ENCODE peak calls at places on chromosomes 6 and 20, in nine cellular contexts. One of them, this sample, is unnamed.

GRCh38 chr6:124858564-124858963 is 103.7 kb upstream of the RNF217 start:
- DNase-seq in thoracic aorta: no peak
- DNase-seq in GM10248: no peak
- DNase-seq in lower leg skin: no peak
- DNase-seq in brain microvascular endothelial cell: no peak
- DNase-seq in HFF-Myc: no peak
- DNase-seq in HepG2: no peak
- DNase-seq in osteocyte: no peak
- DNase-seq in GM13976: no peak
- DNase-seq in this sample: no peak

GRCh38 chr6:43394982-43395381 is 25.5 kb upstream of the ZNF318 start:
- DNase-seq in HFF-Myc: no peak
- DNase-seq in GM13976: no peak
- DNase-seq in lower leg skin: no peak
- DNase-seq in HepG2: no peak
- DNase-seq in GM10248: no peak
- DNase-seq in thoracic aorta: no peak
- DNase-seq in osteocyte: no peak
- DNase-seq in brain microvascular endothelial cell: no peak
- DNase-seq in this sample: no peak

GRCh38 chr6:95959291-95959690 is 56.5 kb upstream of the FUT9 start:
- DNase-seq in lower leg skin: no peak
- DNase-seq in HepG2: no peak
- DNase-seq in HFF-Myc: no peak
- DNase-seq in brain microvascular endothelial cell: no peak
- DNase-seq in osteocyte: no peak
- DNase-seq in thoracic aorta: no peak
- DNase-seq in GM10248: no peak
- DNase-seq in GM13976: no peak
- DNase-seq in this sample: no peak

GRCh38 chr6:1394591-1395463 is 5.5 kb downstream of the FOXF2 start:
- DNase-seq in brain microvascular endothelial cell: no peak
- DNase-seq in HFF-Myc: no peak
- DNase-seq in GM13976: no peak
- DNase-seq in GM10248: no peak
- DNase-seq in lower leg skin: no peak
- DNase-seq in osteocyte: no peak
- DNase-seq in HepG2: no peak
- DNase-seq in thoracic aorta: no peak
- DNase-seq in this sample: no peak

GRCh38 chr6:16982827-16983226 is 119.0 kb upstream of the STMND1 start:
- DNase-seq in GM10248: peak; percentile 9
- DNase-seq in HFF-Myc: no peak
- DNase-seq in lower leg skin: no peak
- DNase-seq in thoracic aorta: no peak
- DNase-seq in HepG2: no peak
- DNase-seq in GM13976: no peak
- DNase-seq in osteocyte: no peak
- DNase-seq in brain microvascular endothelial cell: peak; percentile 52
- DNase-seq in this sample: no peak

GRCh38 chr6:155129744-155130143 is 134.1 kb upstream of the CLDN20 start:
- DNase-seq in lower leg skin: no peak
- DNase-seq in GM13976: no peak
- DNase-seq in brain microvascular endothelial cell: no peak
- DNase-seq in thoracic aorta: no peak
- DNase-seq in HFF-Myc: no peak
- DNase-seq in HepG2: no peak
- DNase-seq in GM10248: no peak
- DNase-seq in osteocyte: no peak
- DNase-seq in this sample: no peak

GRCh38 chr6:135535989-135536414 is 38.5 kb upstream of the AHI1 start:
- DNase-seq in thoracic aorta: no peak
- DNase-seq in brain microvascular endothelial cell: peak; percentile 76
- DNase-seq in GM10248: peak; percentile 37
- DNase-seq in GM13976: peak; percentile 24
- DNase-seq in HepG2: peak; percentile 40
- DNase-seq in HFF-Myc: peak; percentile 33
- DNase-seq in lower leg skin: no peak
- DNase-seq in osteocyte: no peak
- DNase-seq in this sample: no peak

GRCh38 chr6:45699663-45700062 is 316.0 kb downstream of the CLIC5 start:
- DNase-seq in thoracic aorta: no peak
- DNase-seq in GM10248: no peak
- DNase-seq in HepG2: no peak
- DNase-seq in lower leg skin: no peak
- DNase-seq in osteocyte: no peak
- DNase-seq in GM13976: no peak
- DNase-seq in brain microvascular endothelial cell: no peak
- DNase-seq in HFF-Myc: no peak
- DNase-seq in this sample: no peak

GRCh38 chr6:22888147-22888831 is 318.9 kb downstream of the HDGFL1 start:
- DNase-seq in GM10248: no peak
- DNase-seq in HepG2: no peak
- DNase-seq in GM13976: no peak
- DNase-seq in HFF-Myc: no peak
- DNase-seq in thoracic aorta: no peak
- DNase-seq in osteocyte: no peak
- DNase-seq in brain microvascular endothelial cell: no peak
- DNase-seq in lower leg skin: no peak
- DNase-seq in this sample: no peak

GRCh38 chr6:36735110-36735971 is 37.7 kb downstream of the RAB44 start:
- DNase-seq in GM13976: peak; percentile 63
- DNase-seq in HFF-Myc: peak; percentile 33
- DNase-seq in HepG2: no peak
- DNase-seq in osteocyte: no peak
- DNase-seq in thoracic aorta: peak; percentile 77
- DNase-seq in GM10248: no peak
- DNase-seq in lower leg skin: peak; percentile 75
- DNase-seq in brain microvascular endothelial cell: peak; percentile 53
- DNase-seq in this sample: no peak

GRCh38 chr6:111265842-111266241 is 178.5 kb downstream of the SLC16A10 start:
- DNase-seq in HFF-Myc: no peak
- DNase-seq in GM13976: no peak
- DNase-seq in osteocyte: no peak
- DNase-seq in thoracic aorta: no peak
- DNase-seq in HepG2: no peak
- DNase-seq in lower leg skin: no peak
- DNase-seq in GM10248: no peak
- DNase-seq in brain microvascular endothelial cell: peak; percentile 60
- DNase-seq in this sample: no peak

GRCh38 chr20:50645253-50646068 is 45.9 kb downstream of the RIPOR3 start:
- DNase-seq in thoracic aorta: no peak
- DNase-seq in brain microvascular endothelial cell: peak; percentile 95
- DNase-seq in GM13976: no peak
- DNase-seq in osteocyte: peak; percentile 93
- DNase-seq in HepG2: peak; percentile 100
- DNase-seq in lower leg skin: peak; percentile 68
- DNase-seq in HFF-Myc: peak; percentile 95
- DNase-seq in GM10248: no peak
- DNase-seq in this sample: peak; percentile 50

GRCh38 chr20:37519508-37520416 is 1.3 kb upstream of the NNAT start:
- DNase-seq in brain microvascular endothelial cell: peak; percentile 31
- DNase-seq in lower leg skin: no peak
- DNase-seq in GM13976: peak; percentile 33
- DNase-seq in HepG2: peak; percentile 70
- DNase-seq in thoracic aorta: no peak
- DNase-seq in HFF-Myc: no peak
- DNase-seq in GM10248: no peak
- DNase-seq in osteocyte: no peak
- DNase-seq in this sample: no peak

GRCh38 chr6:48111143-48111506 is at the start of gene PTCHD4:
- DNase-seq in HFF-Myc: peak; percentile 58
- DNase-seq in thoracic aorta: no peak
- DNase-seq in GM10248: no peak
- DNase-seq in lower leg skin: no peak
- DNase-seq in brain microvascular endothelial cell: peak; percentile 32
- DNase-seq in osteocyte: no peak
- DNase-seq in GM13976: no peak
- DNase-seq in HepG2: peak; percentile 86
- DNase-seq in this sample: no peak
- TF ChIP-seq CTCF in HFF-Myc: no peak
- TF ChIP-seq CTCF in thoracic aorta: no peak
- TF ChIP-seq CTCF in GM10248: no peak
- TF ChIP-seq CTCF in lower leg skin: no peak
- TF ChIP-seq CTCF in brain microvascular endothelial cell: no peak
- TF ChIP-seq CTCF in osteocyte: no peak
- TF ChIP-seq CTCF in GM13976: no peak
- TF ChIP-seq CTCF in HepG2: peak; percentile 21
- TF ChIP-seq CTCF in this sample: no peak

GRCh38 chr6:83514877-83515466 is 2.6 kb downstream of the PRSS35 start:
- DNase-seq in thoracic aorta: no peak
- DNase-seq in GM10248: peak; percentile 48
- DNase-seq in lower leg skin: peak; percentile 19
- DNase-seq in HepG2: peak; percentile 29
- DNase-seq in HFF-Myc: peak; percentile 41
- DNase-seq in brain microvascular endothelial cell: peak; percentile 59
- DNase-seq in GM13976: peak; percentile 59
- DNase-seq in osteocyte: no peak
- DNase-seq in this sample: peak; percentile 14

GRCh38 chr6:83517500-83517899 is 5.2 kb downstream of the PRSS35 start:
- DNase-seq in GM13976: no peak
- DNase-seq in HepG2: no peak
- DNase-seq in HFF-Myc: no peak
- DNase-seq in osteocyte: no peak
- DNase-seq in lower leg skin: no peak
- DNase-seq in brain microvascular endothelial cell: no peak
- DNase-seq in GM10248: no peak
- DNase-seq in thoracic aorta: no peak
- DNase-seq in this sample: no peak

DNA sequence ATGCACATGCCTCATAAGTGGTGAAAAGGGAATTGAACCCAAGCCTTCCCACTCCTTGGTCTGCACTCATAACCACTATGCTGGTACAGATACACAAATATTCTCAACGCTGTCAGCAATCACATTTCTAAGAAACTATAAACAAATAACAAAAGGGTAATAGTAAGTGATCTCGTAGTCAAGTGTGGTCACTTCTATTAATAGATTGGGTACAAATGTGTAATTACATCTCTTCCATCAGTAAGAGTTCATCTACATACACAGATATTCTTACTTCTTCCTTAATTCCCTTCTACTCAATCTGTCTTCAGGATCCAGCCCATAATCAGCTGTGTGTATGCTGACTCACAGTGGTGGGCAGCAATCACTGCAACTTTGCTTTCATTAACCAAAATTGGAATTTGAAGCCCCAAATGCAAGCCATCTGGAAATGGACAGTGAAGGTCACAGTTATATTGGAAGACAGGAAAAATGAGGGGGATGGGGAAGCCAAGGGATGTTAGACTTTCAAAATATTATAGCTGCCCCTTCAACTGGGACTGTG is 6.7 kb downstream of the PRSS35 start:
- DNase-seq in GM10248: no peak
- DNase-seq in osteocyte: no peak
- DNase-seq in HFF-Myc: peak; percentile 47
- DNase-seq in GM13976: no peak
- DNase-seq in thoracic aorta: no peak
- DNase-seq in lower leg skin: no peak
- DNase-seq in brain microvascular endothelial cell: peak; percentile 23
- DNase-seq in HepG2: no peak
- DNase-seq in this sample: no peak
- TF ChIP-seq CTCF in GM10248: peak; percentile 33
- TF ChIP-seq CTCF in osteocyte: peak; percentile 51
- TF ChIP-seq CTCF in HFF-Myc: peak; percentile 48
- TF ChIP-seq CTCF in GM13976: no peak
- TF ChIP-seq CTCF in thoracic aorta: peak; percentile 40
- TF ChIP-seq CTCF in lower leg skin: no peak
- TF ChIP-seq CTCF in brain microvascular endothelial cell: peak; percentile 69
- TF ChIP-seq CTCF in HepG2: no peak
- TF ChIP-seq CTCF in this sample: no peak

DNA sequence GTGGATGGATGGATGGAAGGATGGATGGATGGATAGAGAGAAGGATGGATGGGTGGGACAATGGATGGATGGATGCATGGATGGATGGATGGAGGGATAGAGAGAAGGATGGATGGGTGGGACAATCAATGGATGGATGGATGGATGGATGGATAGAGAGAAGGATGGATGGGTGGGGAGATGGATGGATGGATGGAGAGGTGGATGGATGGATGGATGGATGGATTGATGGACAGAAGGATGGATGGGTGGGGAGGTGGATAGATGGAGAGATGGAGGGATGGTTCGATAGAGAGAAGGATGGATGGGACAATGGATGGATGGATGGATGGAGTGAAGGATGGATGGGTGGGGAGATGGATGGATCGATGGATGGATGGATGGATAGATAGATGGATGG is 6.4 kb downstream of the EEF1A2 start:
- DNase-seq in GM13976: no peak
- DNase-seq in lower leg skin: no peak
- DNase-seq in osteocyte: no peak
- DNase-seq in HFF-Myc: no peak
- DNase-seq in thoracic aorta: no peak
- DNase-seq in brain microvascular endothelial cell: no peak
- DNase-seq in HepG2: no peak
- DNase-seq in GM10248: no peak
- DNase-seq in this sample: no peak
- TF ChIP-seq CTCF in GM13976: no peak
- TF ChIP-seq CTCF in lower leg skin: no peak
- TF ChIP-seq CTCF in osteocyte: no peak
- TF ChIP-seq CTCF in HFF-Myc: no peak
- TF ChIP-seq CTCF in thoracic aorta: no peak
- TF ChIP-seq CTCF in brain microvascular endothelial cell: no peak
- TF ChIP-seq CTCF in HepG2: no peak
- TF ChIP-seq CTCF in GM10248: no peak
- TF ChIP-seq CTCF in this sample: no peak

GRCh38 chr20:58274384-58274783 is 35.1 kb upstream of the RAB22A start:
- DNase-seq in osteocyte: no peak
- DNase-seq in HepG2: no peak
- DNase-seq in GM10248: no peak
- DNase-seq in brain microvascular endothelial cell: no peak
- DNase-seq in lower leg skin: no peak
- DNase-seq in thoracic aorta: no peak
- DNase-seq in GM13976: no peak
- DNase-seq in HFF-Myc: no peak
- DNase-seq in this sample: no peak

GRCh38 chr20:58271596-58272460 is 37.7 kb upstream of the RAB22A start:
- DNase-seq in lower leg skin: no peak
- DNase-seq in HepG2: no peak
- DNase-seq in thoracic aorta: no peak
- DNase-seq in GM13976: peak; percentile 21
- DNase-seq in HFF-Myc: no peak
- DNase-seq in brain microvascular endothelial cell: peak; percentile 29
- DNase-seq in GM10248: peak; percentile 24
- DNase-seq in osteocyte: no peak
- DNase-seq in this sample: no peak

DNA sequence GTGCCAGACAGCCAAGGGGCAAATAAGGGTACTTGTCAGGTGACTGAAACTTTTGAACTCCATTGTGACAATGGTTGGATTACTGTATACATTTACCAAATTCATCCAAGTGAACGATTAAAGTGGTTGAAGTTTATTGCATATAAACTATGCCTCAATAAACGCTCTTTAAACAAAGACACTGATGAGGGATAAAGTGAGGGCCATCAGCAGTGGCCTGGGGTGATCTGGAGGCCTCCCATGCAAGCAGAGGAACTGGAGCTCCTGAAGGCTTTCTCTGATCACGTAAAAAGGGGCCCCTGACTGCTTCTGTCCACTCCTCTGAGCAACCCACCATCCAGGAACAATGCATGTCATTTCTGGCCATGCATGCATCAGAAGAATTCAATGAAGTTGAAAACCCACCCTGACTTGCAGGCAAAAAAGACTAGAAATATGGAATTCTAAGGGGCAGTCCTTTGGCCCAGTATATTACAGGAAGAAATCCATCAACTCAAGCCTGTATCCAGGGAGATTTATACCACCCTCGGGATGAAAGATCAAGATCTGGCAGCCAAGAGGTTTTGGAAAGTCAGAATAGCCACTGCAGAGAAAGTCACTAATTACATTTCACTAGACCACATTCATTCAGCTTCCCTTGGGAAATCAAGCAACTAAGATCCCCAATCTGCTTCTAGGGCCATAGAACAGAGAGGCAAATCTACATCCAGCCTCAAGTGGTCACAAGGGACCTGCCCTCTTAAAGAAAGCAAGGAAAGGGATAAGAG is 31.8 kb upstream of the RAB22A start:
- DNase-seq in thoracic aorta: no peak
- DNase-seq in lower leg skin: no peak
- DNase-seq in osteocyte: no peak
- DNase-seq in brain microvascular endothelial cell: no peak
- DNase-seq in GM13976: no peak
- DNase-seq in HFF-Myc: no peak
- DNase-seq in HepG2: no peak
- DNase-seq in GM10248: no peak
- DNase-seq in this sample: no peak
- TF ChIP-seq CTCF in thoracic aorta: no peak
- TF ChIP-seq CTCF in lower leg skin: no peak
- TF ChIP-seq CTCF in osteocyte: no peak
- TF ChIP-seq CTCF in brain microvascular endothelial cell: no peak
- TF ChIP-seq CTCF in GM13976: no peak
- TF ChIP-seq CTCF in HFF-Myc: no peak
- TF ChIP-seq CTCF in HepG2: no peak
- TF ChIP-seq CTCF in GM10248: no peak
- TF ChIP-seq CTCF in this sample: no peak

This sample was measured in progenitor cell of endocrine pancreas.